ENCODE peak calls at places on chromosomes 4 and X, in ten cellular contexts. One of them, this sample, is unnamed.

GRCh38 chr4:112061418-112061817 is 83.8 kb upstream of the FAM241A start:
- DNase-seq in NCI-H2107: no peak
- DNase-seq in activated CD8-positive, alpha-beta memory T cell treated with anti-CD3 and anti-CD28 coated beads for 4 hours: no peak
- DNase-seq in central memory CD4-positive, alpha-beta T cell: no peak
- DNase-seq in NCI-H1417: no peak
- DNase-seq in progenitor cell of endocrine pancreas: no peak
- DNase-seq in Ammon's horn: no peak
- DNase-seq in HTR-8/SVneo: no peak
- DNase-seq in caudate nucleus: no peak
- DNase-seq in NCI-H1092 treated with DMSO at 0.1 percent for 48 hours: no peak
- DNase-seq in this sample: no peak

GRCh38 chr4:995311-996026 is 2.3 kb upstream of the SLC26A1 start:
- DNase-seq in activated CD8-positive, alpha-beta memory T cell treated with anti-CD3 and anti-CD28 coated beads for 4 hours: no peak
- DNase-seq in caudate nucleus: no peak
- DNase-seq in NCI-H1417: no peak
- DNase-seq in NCI-H1092 treated with DMSO at 0.1 percent for 48 hours: no peak
- DNase-seq in NCI-H2107: no peak
- DNase-seq in Ammon's horn: no peak
- DNase-seq in central memory CD4-positive, alpha-beta T cell: no peak
- DNase-seq in HTR-8/SVneo: no peak
- DNase-seq in progenitor cell of endocrine pancreas: no peak
- DNase-seq in this sample: no peak

GRCh38 chr4:153439831-153440230 is 26.3 kb upstream of the TMEM131L start:
- DNase-seq in central memory CD4-positive, alpha-beta T cell: no peak
- DNase-seq in progenitor cell of endocrine pancreas: no peak
- DNase-seq in NCI-H1417: no peak
- DNase-seq in HTR-8/SVneo: no peak
- DNase-seq in Ammon's horn: no peak
- DNase-seq in activated CD8-positive, alpha-beta memory T cell treated with anti-CD3 and anti-CD28 coated beads for 4 hours: no peak
- DNase-seq in NCI-H2107: no peak
- DNase-seq in NCI-H1092 treated with DMSO at 0.1 percent for 48 hours: no peak
- DNase-seq in caudate nucleus: no peak
- DNase-seq in this sample: no peak

GRCh38 chrX:115958687-115959359 is 211.7 kb upstream of the AGTR2 start:
- DNase-seq in progenitor cell of endocrine pancreas: no peak
- DNase-seq in Ammon's horn: peak
- DNase-seq in caudate nucleus: no peak
- DNase-seq in NCI-H1417: peak
- DNase-seq in NCI-H2107: peak
- DNase-seq in HTR-8/SVneo: no peak
- DNase-seq in activated CD8-positive, alpha-beta memory T cell treated with anti-CD3 and anti-CD28 coated beads for 4 hours: no peak
- DNase-seq in NCI-H1092 treated with DMSO at 0.1 percent for 48 hours: peak
- DNase-seq in central memory CD4-positive, alpha-beta T cell: no peak
- DNase-seq in this sample: peak

GRCh38 chr4:137611998-137612700 is 79.9 kb upstream of the PCDH18 start:
- DNase-seq in NCI-H1417: no peak
- DNase-seq in Ammon's horn: no peak
- DNase-seq in central memory CD4-positive, alpha-beta T cell: no peak
- DNase-seq in NCI-H1092 treated with DMSO at 0.1 percent for 48 hours: no peak
- DNase-seq in caudate nucleus: no peak
- DNase-seq in NCI-H2107: no peak
- DNase-seq in progenitor cell of endocrine pancreas: no peak
- DNase-seq in activated CD8-positive, alpha-beta memory T cell treated with anti-CD3 and anti-CD28 coated beads for 4 hours: no peak
- DNase-seq in HTR-8/SVneo: no peak
- DNase-seq in this sample: no peak

GRCh38 chr4:133866328-133866699 is 335.3 kb downstream of the PABPC4L start:
- DNase-seq in activated CD8-positive, alpha-beta memory T cell treated with anti-CD3 and anti-CD28 coated beads for 4 hours: no peak
- DNase-seq in caudate nucleus: no peak
- DNase-seq in central memory CD4-positive, alpha-beta T cell: no peak
- DNase-seq in Ammon's horn: no peak
- DNase-seq in HTR-8/SVneo: no peak
- DNase-seq in NCI-H2107: no peak
- DNase-seq in progenitor cell of endocrine pancreas: no peak
- DNase-seq in NCI-H1092 treated with DMSO at 0.1 percent for 48 hours: no peak
- DNase-seq in NCI-H1417: peak
- DNase-seq in this sample: no peak

GRCh38 chr4:46933686-46934085 is 24.6 kb upstream of the COX7B2 start:
- DNase-seq in activated CD8-positive, alpha-beta memory T cell treated with anti-CD3 and anti-CD28 coated beads for 4 hours: no peak
- DNase-seq in central memory CD4-positive, alpha-beta T cell: no peak
- DNase-seq in progenitor cell of endocrine pancreas: no peak
- DNase-seq in HTR-8/SVneo: peak
- DNase-seq in NCI-H1417: no peak
- DNase-seq in Ammon's horn: no peak
- DNase-seq in NCI-H2107: no peak
- DNase-seq in caudate nucleus: no peak
- DNase-seq in NCI-H1092 treated with DMSO at 0.1 percent for 48 hours: no peak
- DNase-seq in this sample: no peak

GRCh38 chr4:153318696-153319320 is 25.7 kb upstream of the MND1 start:
- DNase-seq in NCI-H2107: peak
- DNase-seq in progenitor cell of endocrine pancreas: no peak
- DNase-seq in NCI-H1417: peak
- DNase-seq in HTR-8/SVneo: peak
- DNase-seq in NCI-H1092 treated with DMSO at 0.1 percent for 48 hours: peak
- DNase-seq in activated CD8-positive, alpha-beta memory T cell treated with anti-CD3 and anti-CD28 coated beads for 4 hours: no peak
- DNase-seq in Ammon's horn: peak
- DNase-seq in caudate nucleus: no peak
- DNase-seq in central memory CD4-positive, alpha-beta T cell: peak
- DNase-seq in this sample: peak

GRCh38 chrX:120476714-120477113 is 7.6 kb upstream of the LAMP2 start:
- DNase-seq in central memory CD4-positive, alpha-beta T cell: no peak
- DNase-seq in NCI-H1417: no peak
- DNase-seq in caudate nucleus: no peak
- DNase-seq in Ammon's horn: no peak
- DNase-seq in progenitor cell of endocrine pancreas: no peak
- DNase-seq in HTR-8/SVneo: no peak
- DNase-seq in activated CD8-positive, alpha-beta memory T cell treated with anti-CD3 and anti-CD28 coated beads for 4 hours: no peak
- DNase-seq in NCI-H1092 treated with DMSO at 0.1 percent for 48 hours: no peak
- DNase-seq in NCI-H2107: no peak
- DNase-seq in this sample: no peak

GRCh38 chr4:15938182-15938581 is 358 bp downstream of the FGFBP1 start:
- DNase-seq in HTR-8/SVneo: no peak
- DNase-seq in activated CD8-positive, alpha-beta memory T cell treated with anti-CD3 and anti-CD28 coated beads for 4 hours: no peak
- DNase-seq in caudate nucleus: no peak
- DNase-seq in NCI-H2107: no peak
- DNase-seq in progenitor cell of endocrine pancreas: no peak
- DNase-seq in NCI-H1092 treated with DMSO at 0.1 percent for 48 hours: no peak
- DNase-seq in NCI-H1417: no peak
- DNase-seq in central memory CD4-positive, alpha-beta T cell: no peak
- DNase-seq in Ammon's horn: no peak
- DNase-seq in this sample: no peak

GRCh38 chrX:574355-574754 is 56.2 kb upstream of the SHOX start:
- DNase-seq in NCI-H1417: no peak
- DNase-seq in caudate nucleus: no peak
- DNase-seq in HTR-8/SVneo: no peak
- DNase-seq in central memory CD4-positive, alpha-beta T cell: no peak
- DNase-seq in NCI-H1092 treated with DMSO at 0.1 percent for 48 hours: no peak
- DNase-seq in Ammon's horn: no peak
- DNase-seq in activated CD8-positive, alpha-beta memory T cell treated with anti-CD3 and anti-CD28 coated beads for 4 hours: no peak
- DNase-seq in NCI-H2107: no peak
- DNase-seq in progenitor cell of endocrine pancreas: no peak
- DNase-seq in this sample: no peak

GRCh38 chr4:82681759-82682158 is 116.8 kb downstream of the SCD5 start:
- DNase-seq in progenitor cell of endocrine pancreas: no peak
- DNase-seq in HTR-8/SVneo: no peak
- DNase-seq in Ammon's horn: peak
- DNase-seq in NCI-H1092 treated with DMSO at 0.1 percent for 48 hours: no peak
- DNase-seq in central memory CD4-positive, alpha-beta T cell: no peak
- DNase-seq in NCI-H1417: no peak
- DNase-seq in caudate nucleus: no peak
- DNase-seq in NCI-H2107: no peak
- DNase-seq in activated CD8-positive, alpha-beta memory T cell treated with anti-CD3 and anti-CD28 coated beads for 4 hours: no peak
- DNase-seq in this sample: no peak

GRCh38 chr4:71188197-71188625 is 150.6 kb upstream of the SLC4A4 start:
- DNase-seq in activated CD8-positive, alpha-beta memory T cell treated with anti-CD3 and anti-CD28 coated beads for 4 hours: no peak
- DNase-seq in NCI-H2107: no peak
- DNase-seq in NCI-H1417: no peak
- DNase-seq in caudate nucleus: no peak
- DNase-seq in NCI-H1092 treated with DMSO at 0.1 percent for 48 hours: no peak
- DNase-seq in Ammon's horn: peak
- DNase-seq in central memory CD4-positive, alpha-beta T cell: no peak
- DNase-seq in HTR-8/SVneo: no peak
- DNase-seq in progenitor cell of endocrine pancreas: no peak
- DNase-seq in this sample: no peak

GRCh38 chr4:143554728-143555597 is 41.5 kb downstream of the SMARCA5 start:
- DNase-seq in Ammon's horn: no peak
- DNase-seq in NCI-H1092 treated with DMSO at 0.1 percent for 48 hours: no peak
- DNase-seq in HTR-8/SVneo: no peak
- DNase-seq in activated CD8-positive, alpha-beta memory T cell treated with anti-CD3 and anti-CD28 coated beads for 4 hours: no peak
- DNase-seq in NCI-H1417: peak
- DNase-seq in central memory CD4-positive, alpha-beta T cell: no peak
- DNase-seq in NCI-H2107: no peak
- DNase-seq in progenitor cell of endocrine pancreas: no peak
- DNase-seq in caudate nucleus: no peak
- DNase-seq in this sample: no peak

GRCh38 chrX:136251042-136251991 is at the start of gene MAP7D3:
- DNase-seq in NCI-H2107: no peak
- DNase-seq in caudate nucleus: peak
- DNase-seq in progenitor cell of endocrine pancreas: peak
- DNase-seq in Ammon's horn: peak
- DNase-seq in NCI-H1092 treated with DMSO at 0.1 percent for 48 hours: no peak
- DNase-seq in central memory CD4-positive, alpha-beta T cell: peak
- DNase-seq in activated CD8-positive, alpha-beta memory T cell treated with anti-CD3 and anti-CD28 coated beads for 4 hours: peak
- DNase-seq in NCI-H1417: peak
- DNase-seq in HTR-8/SVneo: peak
- DNase-seq in this sample: peak

GRCh38 chrX:140712413-140713173 is 3.0 kb downstream of the LINC00632 start:
- DNase-seq in central memory CD4-positive, alpha-beta T cell: peak
- DNase-seq in Ammon's horn: peak
- DNase-seq in NCI-H1092 treated with DMSO at 0.1 percent for 48 hours: no peak
- DNase-seq in HTR-8/SVneo: no peak
- DNase-seq in activated CD8-positive, alpha-beta memory T cell treated with anti-CD3 and anti-CD28 coated beads for 4 hours: peak
- DNase-seq in progenitor cell of endocrine pancreas: peak
- DNase-seq in NCI-H2107: no peak
- DNase-seq in caudate nucleus: peak
- DNase-seq in NCI-H1417: peak
- DNase-seq in this sample: peak

GRCh38 chrX:31021537-31021936 is 50.3 kb downstream of the FTHL17 start:
- DNase-seq in caudate nucleus: no peak
- DNase-seq in central memory CD4-positive, alpha-beta T cell: no peak
- DNase-seq in Ammon's horn: no peak
- DNase-seq in progenitor cell of endocrine pancreas: no peak
- DNase-seq in NCI-H1092 treated with DMSO at 0.1 percent for 48 hours: no peak
- DNase-seq in NCI-H2107: no peak
- DNase-seq in NCI-H1417: peak
- DNase-seq in HTR-8/SVneo: no peak
- DNase-seq in activated CD8-positive, alpha-beta memory T cell treated with anti-CD3 and anti-CD28 coated beads for 4 hours: no peak
- DNase-seq in this sample: no peak

GRCh38 chrX:150664290-150664689 is 28.9 kb upstream of the MTMR1 start:
- DNase-seq in HTR-8/SVneo: no peak
- DNase-seq in NCI-H1092 treated with DMSO at 0.1 percent for 48 hours: peak
- DNase-seq in caudate nucleus: no peak
- DNase-seq in activated CD8-positive, alpha-beta memory T cell treated with anti-CD3 and anti-CD28 coated beads for 4 hours: no peak
- DNase-seq in central memory CD4-positive, alpha-beta T cell: no peak
- DNase-seq in progenitor cell of endocrine pancreas: no peak
- DNase-seq in Ammon's horn: peak
- DNase-seq in NCI-H2107: peak
- DNase-seq in NCI-H1417: peak
- DNase-seq in this sample: no peak

GRCh38 chr4:158302076-158302866 is 92.0 kb downstream of the TMEM144 start:
- DNase-seq in central memory CD4-positive, alpha-beta T cell: no peak
- DNase-seq in NCI-H1417: no peak
- DNase-seq in NCI-H1092 treated with DMSO at 0.1 percent for 48 hours: no peak
- DNase-seq in HTR-8/SVneo: no peak
- DNase-seq in caudate nucleus: no peak
- DNase-seq in activated CD8-positive, alpha-beta memory T cell treated with anti-CD3 and anti-CD28 coated beads for 4 hours: no peak
- DNase-seq in progenitor cell of endocrine pancreas: no peak
- DNase-seq in Ammon's horn: no peak
- DNase-seq in NCI-H2107: no peak
- DNase-seq in this sample: no peak

GRCh38 chr4:186190456-186191265 is 706 bp upstream of the CYP4V2 start:
- DNase-seq in NCI-H1092 treated with DMSO at 0.1 percent for 48 hours: peak
- DNase-seq in NCI-H1417: peak
- DNase-seq in caudate nucleus: no peak
- DNase-seq in NCI-H2107: no peak
- DNase-seq in HTR-8/SVneo: peak
- DNase-seq in central memory CD4-positive, alpha-beta T cell: peak
- DNase-seq in activated CD8-positive, alpha-beta memory T cell treated with anti-CD3 and anti-CD28 coated beads for 4 hours: peak
- DNase-seq in Ammon's horn: peak
- DNase-seq in progenitor cell of endocrine pancreas: peak
- DNase-seq in this sample: peak

GRCh38 chr4:182264139-182264752 is 21.0 kb downstream of the TENM3 start:
- DNase-seq in caudate nucleus: no peak
- DNase-seq in NCI-H2107: no peak
- DNase-seq in HTR-8/SVneo: no peak
- DNase-seq in NCI-H1092 treated with DMSO at 0.1 percent for 48 hours: no peak
- DNase-seq in progenitor cell of endocrine pancreas: no peak
- DNase-seq in NCI-H1417: no peak
- DNase-seq in central memory CD4-positive, alpha-beta T cell: no peak
- DNase-seq in activated CD8-positive, alpha-beta memory T cell treated with anti-CD3 and anti-CD28 coated beads for 4 hours: no peak
- DNase-seq in Ammon's horn: no peak
- DNase-seq in this sample: peak

GRCh38 chr4:5133201-5133600 is 81.9 kb downstream of the STK32B start:
- DNase-seq in NCI-H2107: no peak
- DNase-seq in NCI-H1417: no peak
- DNase-seq in NCI-H1092 treated with DMSO at 0.1 percent for 48 hours: no peak
- DNase-seq in Ammon's horn: no peak
- DNase-seq in activated CD8-positive, alpha-beta memory T cell treated with anti-CD3 and anti-CD28 coated beads for 4 hours: no peak
- DNase-seq in caudate nucleus: no peak
- DNase-seq in central memory CD4-positive, alpha-beta T cell: no peak
- DNase-seq in HTR-8/SVneo: no peak
- DNase-seq in progenitor cell of endocrine pancreas: no peak
- DNase-seq in this sample: no peak

GRCh38 chrX:13309631-13310030 is 10.2 kb downstream of the ATXN3L start:
- DNase-seq in Ammon's horn: no peak
- DNase-seq in caudate nucleus: no peak
- DNase-seq in NCI-H1417: no peak
- DNase-seq in progenitor cell of endocrine pancreas: no peak
- DNase-seq in central memory CD4-positive, alpha-beta T cell: no peak
- DNase-seq in NCI-H2107: no peak
- DNase-seq in NCI-H1092 treated with DMSO at 0.1 percent for 48 hours: no peak
- DNase-seq in HTR-8/SVneo: no peak
- DNase-seq in activated CD8-positive, alpha-beta memory T cell treated with anti-CD3 and anti-CD28 coated beads for 4 hours: no peak
- DNase-seq in this sample: no peak

GRCh38 chr4:129926936-129927335 is 831.0 kb downstream of the C4orf33 start:
- DNase-seq in progenitor cell of endocrine pancreas: no peak
- DNase-seq in caudate nucleus: no peak
- DNase-seq in NCI-H1417: no peak
- DNase-seq in NCI-H2107: no peak
- DNase-seq in activated CD8-positive, alpha-beta memory T cell treated with anti-CD3 and anti-CD28 coated beads for 4 hours: no peak
- DNase-seq in Ammon's horn: peak
- DNase-seq in HTR-8/SVneo: peak
- DNase-seq in NCI-H1092 treated with DMSO at 0.1 percent for 48 hours: peak
- DNase-seq in central memory CD4-positive, alpha-beta T cell: no peak
- DNase-seq in this sample: no peak

GRCh38 chrX:19649227-19650009 is 134.1 kb upstream of the MAP3K15 start:
- DNase-seq in HTR-8/SVneo: no peak
- DNase-seq in Ammon's horn: no peak
- DNase-seq in caudate nucleus: no peak
- DNase-seq in NCI-H1092 treated with DMSO at 0.1 percent for 48 hours: no peak
- DNase-seq in NCI-H2107: no peak
- DNase-seq in NCI-H1417: no peak
- DNase-seq in activated CD8-positive, alpha-beta memory T cell treated with anti-CD3 and anti-CD28 coated beads for 4 hours: no peak
- DNase-seq in central memory CD4-positive, alpha-beta T cell: no peak
- DNase-seq in progenitor cell of endocrine pancreas: no peak
- DNase-seq in this sample: no peak

GRCh38 chrX:19724409-19724808 is 163.0 kb downstream of the SH3KBP1 start:
- DNase-seq in central memory CD4-positive, alpha-beta T cell: no peak
- DNase-seq in Ammon's horn: no peak
- DNase-seq in NCI-H1092 treated with DMSO at 0.1 percent for 48 hours: no peak
- DNase-seq in NCI-H2107: no peak
- DNase-seq in NCI-H1417: no peak
- DNase-seq in progenitor cell of endocrine pancreas: no peak
- DNase-seq in caudate nucleus: no peak
- DNase-seq in activated CD8-positive, alpha-beta memory T cell treated with anti-CD3 and anti-CD28 coated beads for 4 hours: no peak
- DNase-seq in HTR-8/SVneo: no peak
- DNase-seq in this sample: no peak

GRCh38 chrX:7146703-7147430 is 645 bp upstream of the STS start:
- DNase-seq in NCI-H1417: no peak
- DNase-seq in central memory CD4-positive, alpha-beta T cell: peak
- DNase-seq in NCI-H2107: no peak
- DNase-seq in caudate nucleus: no peak
- DNase-seq in progenitor cell of endocrine pancreas: no peak
- DNase-seq in NCI-H1092 treated with DMSO at 0.1 percent for 48 hours: no peak
- DNase-seq in HTR-8/SVneo: no peak
- DNase-seq in Ammon's horn: no peak
- DNase-seq in activated CD8-positive, alpha-beta memory T cell treated with anti-CD3 and anti-CD28 coated beads for 4 hours: no peak
- DNase-seq in this sample: no peak

GRCh38 chr4:182683666-182684065 is 233.5 kb downstream of the DCTD start:
- DNase-seq in NCI-H1417: no peak
- DNase-seq in central memory CD4-positive, alpha-beta T cell: no peak
- DNase-seq in NCI-H1092 treated with DMSO at 0.1 percent for 48 hours: no peak
- DNase-seq in Ammon's horn: no peak
- DNase-seq in progenitor cell of endocrine pancreas: no peak
- DNase-seq in NCI-H2107: no peak
- DNase-seq in HTR-8/SVneo: no peak
- DNase-seq in caudate nucleus: no peak
- DNase-seq in activated CD8-positive, alpha-beta memory T cell treated with anti-CD3 and anti-CD28 coated beads for 4 hours: no peak
- DNase-seq in this sample: no peak

This sample was measured in globus pallidus.